ENCODE peak calls at places on chromosomes 1 and 21, in nine cellular contexts. L, Y, S, F, X, T, G, V and D are unnamed samples.

GRCh38 chr1:113226118-113226517 is 153.1 kb downstream of the LRIG2 start:
- DNase-seq in L (peak; percentile 31), Y (no peak), S (no peak), F (no peak), X (no peak), T (peak; percentile 20), G (no peak), V (no peak), D (peak; percentile 54)

GRCh38 chr1:94056996-94057395 is 64.0 kb downstream of the ABCA4 start:
- DNase-seq in L (no peak), Y (no peak), S (no peak), F (no peak), X (no peak), T (no peak), G (no peak), V (no peak), D (no peak)

GRCh38 chr1:168114845-168115244 is 21.9 kb downstream of the GPR161 start:
- DNase-seq in L (no peak), Y (no peak), S (no peak), F (no peak), X (no peak), T (no peak), G (no peak), V (no peak), D (no peak)

GRCh38 chr1:54695221-54695620 is 20.4 kb upstream of the TTC4 start:
- DNase-seq in L (no peak), Y (no peak), S (no peak), F (no peak), X (no peak), T (no peak), G (no peak), V (no peak), D (no peak)

GRCh38 chr1:53689736-53690401 is 49.1 kb downstream of the GLIS1 start:
- DNase-seq in L (no peak), Y (no peak), S (no peak), F (no peak), X (no peak), T (no peak), G (no peak), V (no peak), D (no peak)

GRCh38 chr1:55156608-55157007 is 58.6 kb downstream of the USP24 start:
- DNase-seq in L (no peak), Y (no peak), S (no peak), F (no peak), X (no peak), T (no peak), G (no peak), V (no peak), D (no peak)

GRCh38 chr1:27427836-27428315 is 35.5 kb downstream of the GPR3 start:
- DNase-seq in L (no peak), Y (no peak), S (no peak), F (no peak), X (no peak), T (no peak), G (no peak), V (no peak), D (no peak)

GRCh38 chr1:25701030-25701785 is 84.6 kb downstream of the MAN1C1 start:
- DNase-seq in L (no peak), Y (no peak), S (no peak), F (no peak), X (no peak), T (no peak), G (no peak), V (no peak), D (no peak)

GRCh38 chr1:227316456-227316855 is 1.8 kb downstream of the CDC42BPA start:
- DNase-seq in L (no peak), Y (no peak), S (no peak), F (no peak), X (no peak), T (no peak), G (no peak), V (no peak), D (no peak)

GRCh38 chr1:227316941-227317540 is 1.3 kb downstream of the CDC42BPA start:
- DNase-seq in L (peak; percentile 50), Y (no peak), S (no peak), F (no peak), X (no peak), T (peak; percentile 36), G (no peak), V (no peak), D (peak; percentile 47)

GRCh38 chr1:227318852-227319607 is 738 bp upstream of the CDC42BPA start:
- DNase-seq in L (peak; percentile 39), Y (no peak), S (no peak), F (peak; percentile 38), X (peak; percentile 61), T (peak; percentile 33), G (peak; percentile 69), V (peak; percentile 22), D (peak; percentile 22)

GRCh38 chr1:227318003-227318851 is at the start of gene CDC42BPA:
- DNase-seq in L (peak; percentile 89), Y (peak; percentile 52), S (peak; percentile 92), F (peak; percentile 84), X (peak; percentile 83), T (peak; percentile 88), G (peak; percentile 89), V (peak; percentile 89), D (peak; percentile 80)

DNA sequence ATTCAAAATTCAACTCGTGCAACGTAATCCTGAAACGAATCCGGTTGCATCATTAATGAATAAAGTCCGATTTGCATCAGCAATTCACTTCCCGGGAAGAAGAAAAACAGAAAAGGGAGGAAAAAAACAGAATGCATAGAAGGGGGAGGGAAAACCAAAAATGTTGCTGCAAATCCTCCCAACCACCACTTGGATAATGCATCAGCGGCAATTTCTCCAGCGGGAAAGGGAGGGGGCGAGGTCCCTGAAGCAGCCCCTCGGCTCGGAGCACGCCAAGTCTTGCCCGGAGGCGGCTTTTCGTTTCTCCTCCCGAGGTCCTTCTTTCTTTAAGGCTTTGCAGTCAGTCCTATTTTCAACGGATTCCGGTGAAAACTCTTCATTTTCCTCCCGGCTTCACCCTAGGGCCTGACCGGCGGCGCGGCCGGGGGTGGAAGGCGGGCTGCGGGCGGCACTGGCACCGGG is 720 bp downstream of the CDC42BPA start:
- DNase-seq in L (peak; percentile 69), Y (no peak), S (no peak), F (no peak), X (peak; percentile 61), T (peak; percentile 73), G (peak; percentile 59), V (peak; percentile 29), D (peak; percentile 68)
- TF ChIP-seq CTCF in L (peak; percentile 24), Y (peak; percentile 45), S (no peak), F (no peak), X (peak; percentile 26), T (peak; percentile 32), G (peak; percentile 27), V (peak; percentile 39), D (peak; percentile 34)

GRCh38 chr21:44619886-44620285 is 7.0 kb upstream of the KRTAP10-9 start:
- DNase-seq in L (no peak), Y (no peak), S (no peak), F (no peak), X (no peak), T (no peak), G (no peak), V (no peak), D (no peak)

GRCh38 chr21:44616591-44616926 is 4.7 kb downstream of the KRTAP10-8 start:
- DNase-seq in L (no peak), Y (no peak), S (peak; percentile 69), F (no peak), X (no peak), T (no peak), G (no peak), V (no peak), D (no peak)

GRCh38 chr21:44618909-44619308 is 7.0 kb downstream of the KRTAP10-8 start:
- DNase-seq in L (no peak), Y (no peak), S (no peak), F (no peak), X (no peak), T (no peak), G (no peak), V (no peak), D (no peak)

GRCh38 chr21:44617071-44617501 is 5.2 kb downstream of the KRTAP10-8 start:
- DNase-seq in L (no peak), Y (no peak), S (peak; percentile 59), F (no peak), X (no peak), T (no peak), G (no peak), V (no peak), D (no peak)

DNA sequence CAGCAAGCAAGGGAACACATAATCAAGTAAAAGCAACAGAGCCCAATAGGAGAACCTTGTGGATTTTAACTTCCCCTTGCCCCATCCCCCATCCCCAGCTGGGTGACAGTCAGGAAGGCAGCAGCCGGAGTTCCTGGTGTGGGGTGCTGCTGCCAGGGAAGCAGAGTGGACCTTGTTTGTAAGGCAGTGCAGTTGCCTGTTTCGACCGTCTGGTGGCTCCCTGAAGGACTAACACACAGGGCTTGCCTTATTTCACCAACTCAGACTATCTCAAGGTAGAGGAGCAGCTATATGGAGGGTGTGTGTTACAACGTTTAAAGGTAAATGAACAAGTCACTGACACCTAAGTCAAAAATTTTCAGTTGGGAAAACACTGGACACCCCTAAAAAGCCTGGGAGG is 6.6 kb downstream of the KRTAP10-8 start:
- DNase-seq in L (no peak), Y (no peak), S (no peak), F (no peak), X (no peak), T (peak; percentile 1), G (no peak), V (peak; percentile 49), D (no peak)
- TF ChIP-seq CTCF in L (peak; percentile 6), Y (no peak), S (no peak), F (no peak), X (no peak), T (no peak), G (no peak), V (peak; percentile 63), D (no peak)

DNA sequence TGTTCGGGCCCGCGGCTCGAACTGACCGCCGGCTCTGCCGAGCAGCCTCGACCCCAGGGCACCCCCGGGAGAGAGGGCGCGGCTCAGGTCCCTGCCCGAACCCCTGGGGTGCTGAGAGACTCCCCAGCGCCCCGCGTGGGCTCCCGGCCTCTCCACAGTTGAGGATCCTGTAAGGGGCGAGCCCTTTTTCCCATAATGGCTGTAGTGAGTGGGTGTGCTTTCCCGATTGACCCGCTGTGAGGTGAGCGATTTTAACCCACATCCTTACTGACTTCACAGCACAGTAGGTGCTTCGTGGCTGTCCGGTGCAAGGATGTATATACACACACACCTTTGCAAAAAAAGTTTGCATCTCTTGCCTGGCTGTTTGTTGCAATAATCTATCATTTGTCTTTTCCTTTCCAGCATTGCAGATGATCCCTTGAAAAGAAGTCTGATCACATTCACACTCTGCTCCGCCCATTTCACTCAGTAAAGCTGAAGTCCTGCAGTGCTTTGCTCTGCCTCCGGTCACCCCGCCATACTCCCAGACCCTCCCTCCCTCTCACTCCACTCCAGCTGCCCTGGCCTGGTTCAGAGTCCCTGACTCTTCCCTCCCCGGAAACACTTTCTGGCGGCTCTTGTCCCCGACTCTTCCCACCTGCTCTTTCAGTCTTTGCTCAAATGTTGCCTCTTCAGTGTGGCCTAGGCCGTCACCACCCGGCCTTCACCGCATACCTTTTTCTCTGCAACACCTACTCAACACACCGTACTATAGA is 955 bp upstream of the UBE2G2 start:
- DNase-seq in L (no peak), Y (no peak), S (no peak), F (no peak), X (no peak), T (peak; percentile 13), G (no peak), V (no peak), D (no peak)
- TF ChIP-seq CTCF in L (no peak), Y (no peak), S (no peak), F (no peak), X (no peak), T (no peak), G (no peak), V (no peak), D (no peak)

GRCh38 chr21:31732538-31732864 is 583 bp upstream of the SCAF4 start:
- DNase-seq in L (peak; percentile 67), Y (no peak), S (no peak), F (no peak), X (no peak), T (peak; percentile 73), G (no peak), V (no peak), D (no peak)

GRCh38 chr21:31730687-31731111 is 1.2 kb downstream of the SCAF4 start:
- DNase-seq in L (peak; percentile 30), Y (no peak), S (no peak), F (no peak), X (no peak), T (no peak), G (no peak), V (no peak), D (no peak)

GRCh38 chr21:31731802-31732537 is at the start of gene SCAF4:
- DNase-seq in L (peak; percentile 91), Y (peak; percentile 83), S (peak; percentile 99), F (peak; percentile 91), X (peak; percentile 84), T (peak; percentile 87), G (peak; percentile 87), V (peak; percentile 93), D (peak; percentile 81)

GRCh38 chr21:31729622-31730343 is 2.1 kb downstream of the SCAF4 start:
- DNase-seq in L (no peak), Y (no peak), S (no peak), F (no peak), X (no peak), T (no peak), G (no peak), V (no peak), D (no peak)

DNA sequence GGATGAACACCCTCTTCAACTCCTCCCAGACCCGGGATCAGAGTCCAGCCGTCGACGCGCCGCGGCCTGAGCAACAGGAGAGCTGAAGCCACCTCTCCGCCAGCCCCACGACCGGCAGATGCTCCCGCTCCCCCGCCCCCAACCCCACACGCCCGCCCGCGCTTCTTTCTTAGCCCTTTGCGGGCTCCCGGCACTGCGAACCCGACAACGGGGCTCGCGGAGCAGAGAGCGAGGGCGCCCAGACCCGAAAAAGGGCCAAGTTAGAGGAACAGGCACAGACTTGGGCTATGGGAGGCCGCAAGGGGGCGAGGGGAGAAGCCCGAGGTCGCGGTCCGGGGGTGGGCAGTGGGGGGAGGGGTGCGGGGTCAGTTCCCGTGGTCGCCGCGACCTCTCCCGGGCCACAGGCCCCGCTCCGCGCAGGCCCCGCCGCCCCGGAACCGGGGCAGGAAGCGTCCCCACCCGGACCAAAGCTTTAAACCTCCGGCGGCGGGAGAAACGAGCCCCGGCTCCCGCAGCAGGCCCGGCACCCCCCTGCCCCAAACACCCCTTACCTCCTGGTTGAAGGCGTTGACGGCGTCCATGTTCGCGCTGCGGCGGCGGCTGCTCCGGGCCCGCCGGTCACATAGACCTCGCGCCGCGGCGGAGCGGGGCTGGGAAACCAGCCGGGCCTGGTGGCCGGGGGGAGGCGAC is 661 bp downstream of the SCAF4 start:
- DNase-seq in L (no peak), Y (no peak), S (peak; percentile 87), F (peak; percentile 40), X (peak; percentile 8), T (peak; percentile 41), G (no peak), V (peak; percentile 40), D (peak; percentile 34)
- TF ChIP-seq CTCF in L (peak; percentile 9), Y (no peak), S (no peak), F (no peak), X (no peak), T (no peak), G (peak; percentile 13), V (peak; percentile 17), D (peak; percentile 1)